ENCODE peak calls at places on chromosomes 2 and 18, in five cellular contexts. I is T follicular helper cell, Q is head of caudate nucleus, U is lower leg skin, A is colonic mucosa. E is an unnamed sample.

GRCh38 chr2:216015722-216016464 is 2.5 kb upstream of the MREG start:
- DNase-seq in I (peak), Q (no peak), U (no peak), A (no peak), E (no peak)

GRCh38 chr2:126657146-126657635 is 1.2 kb downstream of the GYPC start:
- DNase-seq in I (peak), Q (no peak), U (peak), A (peak), E (no peak)

GRCh38 chr18:69715322-69715721 is 232.4 kb downstream of the CD226 start:
- DNase-seq in I (no peak), Q (no peak), U (no peak), A (no peak), E (no peak)

GRCh38 chr2:16218651-16219050 is 278.3 kb downstream of the MYCN start:
- DNase-seq in I (no peak), Q (peak), U (no peak), A (peak), E (no peak)

GRCh38 chr2:168160897-168161296 is 86.5 kb downstream of the STK39 start:
- DNase-seq in I (no peak), Q (no peak), U (no peak), A (no peak), E (no peak)

GRCh38 chr2:181813963-181814565 is 77.5 kb upstream of the ITPRID2 start:
- DNase-seq in I (no peak), Q (no peak), U (no peak), A (no peak), E (no peak)

GRCh38 chr18:57480724-57481123 is 45.5 kb downstream of the ONECUT2 start:
- DNase-seq in I (no peak), Q (no peak), U (no peak), A (no peak), E (no peak)

GRCh38 chr18:44579745-44580144 is 100.9 kb upstream of the SETBP1 start:
- DNase-seq in I (no peak), Q (no peak), U (no peak), A (no peak), E (no peak)

GRCh38 chr2:120864981-120865380 is 129.3 kb downstream of the GLI2 start:
- DNase-seq in I (no peak), Q (no peak), U (no peak), A (no peak), E (no peak)

GRCh38 chr18:39635966-39636365 is 2070.4 kb upstream of the CELF4 start:
- DNase-seq in I (no peak), Q (no peak), U (no peak), A (no peak), E (no peak)

GRCh38 chr2:237459741-237460174 is 27.3 kb upstream of the MLPH start:
- DNase-seq in I (no peak), Q (no peak), U (no peak), A (no peak), E (no peak)

GRCh38 chr18:52348209-52348608 is 8.2 kb downstream of the DCC start:
- DNase-seq in I (no peak), Q (no peak), U (no peak), A (no peak), E (no peak)

GRCh38 chr18:5481621-5482020 is 62.2 kb downstream of the EPB41L3 start:
- DNase-seq in I (no peak), Q (no peak), U (no peak), A (no peak), E (no peak)

GRCh38 chr2:214730248-214730647 is 79.2 kb downstream of the BARD1 start:
- DNase-seq in I (no peak), Q (no peak), U (no peak), A (no peak), E (no peak)

GRCh38 chr2:106584304-106584954 is 97.3 kb downstream of the CD8B2 start:
- DNase-seq in I (no peak), Q (no peak), U (no peak), A (no peak), E (no peak)

GRCh38 chr2:46306320-46306719 is 9.1 kb downstream of the EPAS1 start:
- DNase-seq in I (no peak), Q (no peak), U (no peak), A (no peak), E (no peak)

GRCh38 chr2:182360012-182360662 is 66.7 kb downstream of the PDE1A start:
- DNase-seq in I (no peak), Q (no peak), U (no peak), A (peak), E (no peak)

GRCh38 chr18:23623040-23623439 is 36.7 kb upstream of the NPC1 start:
- DNase-seq in I (no peak), Q (no peak), U (no peak), A (no peak), E (no peak)

GRCh38 chr18:5512191-5512590 is 31.6 kb downstream of the EPB41L3 start:
- DNase-seq in I (no peak), Q (no peak), U (no peak), A (no peak), E (no peak)

GRCh38 chr18:79169958-79170555 is 100.9 kb downstream of the ATP9B start:
- DNase-seq in I (no peak), Q (no peak), U (no peak), A (no peak), E (no peak)

GRCh38 chr2:230164139-230164538 is 55.6 kb downstream of the SP110 start:
- DNase-seq in I (no peak), Q (no peak), U (no peak), A (no peak), E (no peak)

GRCh38 chr2:198314559-198315153 is 510.3 kb downstream of the PLCL1 start:
- DNase-seq in I (no peak), Q (peak), U (no peak), A (peak), E (no peak)

GRCh38 chr2:54853635-54854034 is 130.2 kb downstream of the EML6 start:
- DNase-seq in I (no peak), Q (no peak), U (no peak), A (no peak), E (no peak)

GRCh38 chr2:102366406-102367112 is 11.0 kb downstream of the IL18R1 start:
- DNase-seq in I (no peak), Q (no peak), U (no peak), A (no peak), E (no peak)

GRCh38 chr2:20576598-20577115 is 74.2 kb downstream of the HS1BP3 start:
- DNase-seq in I (no peak), Q (no peak), U (no peak), A (peak), E (no peak)

GRCh38 chr2:218568190-218569037 is at the start of the genes CNOT9 and USP37:
- DNase-seq in I (peak), Q (peak), U (peak), A (peak), E (peak)

GRCh38 chr18:21110667-21111350 is 804 bp downstream of the ROCK1 start:
- DNase-seq in I (peak), Q (peak), U (peak), A (peak), E (no peak)

GRCh38 chr2:174963437-174964400 is 41.5 kb downstream of the CHN1 start:
- DNase-seq in I (no peak), Q (no peak), U (no peak), A (no peak), E (no peak)

GRCh38 chr18:27717250-27717649 is 459.7 kb downstream of the CDH2 start:
- DNase-seq in I (no peak), Q (no peak), U (no peak), A (no peak), E (no peak)

GRCh38 chr2:7436096-7436906 is 519.1 kb downstream of the RNF144A start:
- DNase-seq in I (no peak), Q (no peak), U (no peak), A (no peak), E (no peak)

GRCh38 chr2:79191081-79191480 is 31.5 kb upstream of the REG3A start:
- DNase-seq in I (no peak), Q (no peak), U (no peak), A (no peak), E (no peak)

GRCh38 chr2:157897106-157897971 is 21.2 kb upstream of the ACVR1 start:
- DNase-seq in I (peak), Q (no peak), U (no peak), A (no peak), E (no peak)

GRCh38 chr18:67672719-67673118 is 156.2 kb upstream of the DSEL start:
- DNase-seq in I (no peak), Q (no peak), U (no peak), A (no peak), E (no peak)

GRCh38 chr2:205390866-205391265 is 291.4 kb upstream of the NRP2 start:
- DNase-seq in I (no peak), Q (no peak), U (no peak), A (no peak), E (no peak)